ENCODE peak calls at places on chromosomes 2 and 18, in eight cellular contexts. T, O, H, R, P, C, M and G are unnamed samples.

GRCh38 chr18:49100226-49100968 is 149.6 kb upstream of the SMAD7 start:
- DNase-seq in T (no peak), O (no peak), H (no peak), R (peak; percentile 17), P (no peak), C (peak; percentile 48), M (no peak), G (no peak)

GRCh38 chr18:47929681-47930085 is 776 bp downstream of the SMAD2 start:
- DNase-seq in T (no peak), O (peak; percentile 65), H (no peak), R (no peak), P (no peak), C (peak; percentile 57), M (no peak), G (no peak)

GRCh38 chr2:201909961-201910361 is 103.6 kb downstream of the CDK15 start:
- DNase-seq in T (no peak), O (no peak), H (no peak), R (peak; percentile 55), P (no peak), C (peak; percentile 16), M (peak; percentile 64), G (no peak)

GRCh38 chr2:169561364-169561763 is 12.3 kb downstream of the FASTKD1 start:
- DNase-seq in T (no peak), O (no peak), H (no peak), R (no peak), P (no peak), C (no peak), M (no peak), G (no peak)

GRCh38 chr2:201795608-201796477 is 10.5 kb upstream of the CDK15 start:
- DNase-seq in T (peak; percentile 52), O (peak; percentile 77), H (no peak), R (peak; percentile 64), P (no peak), C (peak; percentile 42), M (peak; percentile 74), G (peak; percentile 39)

GRCh38 chr18:68772268-68772667 is 25.6 kb upstream of the CCDC102B start:
- DNase-seq in T (no peak), O (no peak), H (no peak), R (no peak), P (no peak), C (no peak), M (no peak), G (no peak)

GRCh38 chr2:29715655-29716054 is 205.7 kb downstream of the ALK start:
- DNase-seq in T (no peak), O (no peak), H (no peak), R (no peak), P (no peak), C (no peak), M (no peak), G (no peak)

GRCh38 chr18:46756172-46756558 is 688 bp downstream of the ST8SIA5 start:
- DNase-seq in T (peak; percentile 25), O (peak; percentile 25), H (no peak), R (no peak), P (no peak), C (no peak), M (no peak), G (no peak)

GRCh38 chr2:135226961-135227360 is 174.9 kb downstream of the RAB3GAP1 start:
- DNase-seq in T (no peak), O (no peak), H (no peak), R (peak; percentile 11), P (no peak), C (no peak), M (peak; percentile 39), G (no peak)

GRCh38 chr2:55090702-55091101 is 40.5 kb upstream of the RTN4 start:
- DNase-seq in T (no peak), O (no peak), H (no peak), R (no peak), P (no peak), C (peak; percentile 52), M (peak; percentile 56), G (no peak)

GRCh38 chr18:13983506-13983905 is 68.2 kb upstream of the MC2R start:
- DNase-seq in T (no peak), O (no peak), H (no peak), R (no peak), P (no peak), C (no peak), M (no peak), G (no peak)

GRCh38 chr2:171553858-171554257 is 31.6 kb downstream of the CYBRD1 start:
- DNase-seq in T (no peak), O (no peak), H (no peak), R (no peak), P (no peak), C (no peak), M (no peak), G (no peak)

GRCh38 chr2:20563833-20564232 is 87.1 kb downstream of the HS1BP3 start:
- DNase-seq in T (no peak), O (no peak), H (no peak), R (no peak), P (no peak), C (peak; percentile 87), M (peak; percentile 70), G (no peak)

GRCh38 chr2:212032536-212033219 is 505.9 kb downstream of the ERBB4 start:
- DNase-seq in T (no peak), O (no peak), H (no peak), R (no peak), P (no peak), C (peak; percentile 76), M (peak; percentile 47), G (no peak)

GRCh38 chr2:216505133-216506106 is 6.8 kb downstream of the RPL37A start:
- DNase-seq in T (no peak), O (peak; percentile 36), H (no peak), R (no peak), P (no peak), C (no peak), M (no peak), G (no peak)

GRCh38 chr2:128198666-128199065 is 107.7 kb downstream of the UGGT1 start:
- DNase-seq in T (no peak), O (peak; percentile 26), H (no peak), R (no peak), P (no peak), C (no peak), M (no peak), G (no peak)

GRCh38 chr2:2742745-2743144 is 411.7 kb upstream of the MYT1L start:
- DNase-seq in T (no peak), O (no peak), H (no peak), R (no peak), P (no peak), C (peak; percentile 72), M (no peak), G (no peak)